ENCODE peak calls at places on chromosomes 11 and 22, in five cellular contexts. C, H, M, D and R are unnamed samples.
A peak's percentile ranks its signal among the peaks of the same experiment; 100 is the strongest.

GRCh38 chr11:70786021-70786665 is 387.8 kb downstream of the CTTN start:
- DNase-seq in C (no peak), H (no peak), M (no peak), D (no peak), R (no peak)

GRCh38 chr11:47185305-47186075 is 744 bp downstream of the PACSIN3 start:
- DNase-seq in C (peak; percentile 75), H (peak; percentile 69), M (peak; percentile 96), D (peak; percentile 34), R (peak; percentile 71)

GRCh38 chr11:121634273-121634672 is 181.5 kb upstream of the SORL1-AS1 start:
- DNase-seq in C (peak; percentile 26), H (no peak), M (no peak), D (no peak), R (no peak)

GRCh38 chr11:8036002-8036802 is 44.8 kb upstream of the TUB start:
- DNase-seq in C (no peak), H (no peak), M (peak; percentile 8), D (no peak), R (no peak)

GRCh38 chr11:68546555-68546954 is 86.0 kb downstream of the PPP6R3 start:
- DNase-seq in C (no peak), H (no peak), M (no peak), D (peak; percentile 42), R (no peak)

GRCh38 chr11:8285228-8285627 is 21.6 kb upstream of the LMO1 start:
- DNase-seq in C (no peak), H (no peak), M (peak; percentile 12), D (no peak), R (no peak)

GRCh38 chr11:118117790-118118601 is 31.2 kb upstream of the SMIM35 start:
- DNase-seq in C (no peak), H (no peak), M (no peak), D (no peak), R (no peak)

GRCh38 chr11:57971272-57972012 is 52.2 kb upstream of the OR9Q1 start:
- DNase-seq in C (no peak), H (no peak), M (no peak), D (no peak), R (peak; percentile 22)

GRCh38 chr11:13030857-13031256 is 21.7 kb downstream of the RASSF10 start:
- DNase-seq in C (no peak), H (peak; percentile 88), M (no peak), D (no peak), R (peak; percentile 56)

GRCh38 chr11:45930031-45930794 is 7.8 kb downstream of the LARGE2 start:
- DNase-seq in C (no peak), H (no peak), M (peak; percentile 36), D (no peak), R (no peak)

GRCh38 chr11:44315947-44316387 is 6.0 kb upstream of the ALX4 start:
- DNase-seq in C (no peak), H (no peak), M (no peak), D (peak; percentile 41), R (no peak)

GRCh38 chr11:59426361-59427067 is at the start of gene OR5A2:
- DNase-seq in C (no peak), H (no peak), M (peak; percentile 38), D (no peak), R (no peak)

GRCh38 chr11:36469063-36469462 is 41.0 kb downstream of the TRAF6 start:
- DNase-seq in C (no peak), H (no peak), M (peak; percentile 82), D (peak; percentile 56), R (no peak)

GRCh38 chr11:36240746-36241295 is 48.4 kb downstream of the COMMD9 start:
- DNase-seq in C (no peak), H (no peak), M (no peak), D (no peak), R (no peak)

GRCh38 chr11:124899376-124900145 is 1.9 kb upstream of the ROBO4 start:
- DNase-seq in C (no peak), H (no peak), M (peak; percentile 48), D (peak; percentile 37), R (no peak)

GRCh38 chr11:839875-840617 is 2.3 kb downstream of the POLR2L start:
- DNase-seq in C (no peak), H (no peak), M (no peak), D (no peak), R (no peak)

GRCh38 chr11:106021181-106021966 is 666 bp downstream of the MSANTD4 start:
- DNase-seq in C (no peak), H (no peak), M (no peak), D (peak; percentile 71), R (no peak)

GRCh38 chr11:13468750-13469149 is 5.7 kb upstream of the BTBD10 start:
- DNase-seq in C (no peak), H (no peak), M (no peak), D (no peak), R (no peak)

GRCh38 chr22:42289671-42290269 is 19.3 kb upstream of the TCF20 start:
- DNase-seq in C (no peak), H (no peak), M (no peak), D (no peak), R (no peak)

GRCh38 chr22:38850941-38851849 is 7.4 kb upstream of the NPTXR start:
- DNase-seq in C (peak; percentile 82), H (no peak), M (no peak), D (peak; percentile 72), R (no peak)

GRCh38 chr11:71470956-71471355 is 18.0 kb downstream of the NADSYN1 start:
- DNase-seq in C (no peak), H (no peak), M (no peak), D (no peak), R (no peak)

GRCh38 chr11:112292785-112293407 is 32.2 kb upstream of the PLET1 start:
- DNase-seq in C (peak; percentile 92), H (peak; percentile 43), M (no peak), D (peak; percentile 92), R (peak; percentile 38)

GRCh38 chr11:74933765-74934164 is 15.1 kb downstream of the XRRA1 start:
- DNase-seq in C (no peak), H (no peak), M (no peak), D (no peak), R (no peak)

GRCh38 chr11:97860237-97860636 is 1160.5 kb upstream of the CNTN5 start:
- DNase-seq in C (no peak), H (no peak), M (no peak), D (no peak), R (no peak)

GRCh38 chr11:16630651-16631050 is 107.8 kb upstream of the C11orf58 start:
- DNase-seq in C (no peak), H (no peak), M (no peak), D (no peak), R (no peak)

GRCh38 chr11:110425751-110426545 is 3.8 kb upstream of the FDX1 start:
- DNase-seq in C (no peak), H (no peak), M (no peak), D (peak; percentile 46), R (no peak)

GRCh38 chr11:36357831-36358230 is 61.7 kb downstream of the PRR5L start:
- DNase-seq in C (no peak), H (no peak), M (no peak), D (no peak), R (no peak)

GRCh38 chr11:102727890-102728289 is 3.1 kb upstream of the MMP8 start:
- DNase-seq in C (no peak), H (no peak), M (no peak), D (peak; percentile 69), R (no peak)

GRCh38 chr11:119520400-119520799 is 97.4 kb upstream of the THY1 start:
- DNase-seq in C (no peak), H (no peak), M (no peak), D (no peak), R (no peak)

GRCh38 chr11:119521551-119521950 is 98.6 kb upstream of the THY1 start:
- DNase-seq in C (no peak), H (no peak), M (no peak), D (no peak), R (no peak)

GRCh38 chr11:119518746-119519382 is 95.9 kb upstream of the THY1 start:
- DNase-seq in C (peak; percentile 42), H (no peak), M (peak; percentile 73), D (peak; percentile 24), R (no peak)

GRCh38 chr11:119520966-119521365 is 98.0 kb upstream of the THY1 start:
- DNase-seq in C (no peak), H (no peak), M (no peak), D (no peak), R (no peak)

GRCh38 chr11:119519796-119520195 is 96.8 kb upstream of the THY1 start:
- DNase-seq in C (no peak), H (no peak), M (no peak), D (no peak), R (no peak)
- TF ChIP-seq CTCF in C (no peak), H (no peak), M (no peak), D (no peak), R (no peak)

GRCh38 chr22:46318576-46318975 is 16.9 kb upstream of the TRMU start:
- DNase-seq in C (no peak), H (no peak), M (no peak), D (no peak), R (no peak)
- TF ChIP-seq CTCF in C (no peak), H (no peak), M (no peak), D (no peak), R (no peak)

GRCh38 chr11:76400967-76401366 is 19.8 kb downstream of the GVQW3 start:
- DNase-seq in C (no peak), H (no peak), M (no peak), D (no peak), R (no peak)
- TF ChIP-seq CTCF in C (no peak), H (no peak), M (no peak), D (no peak), R (no peak)

GRCh38 chr11:87740513-87740912 is 434.7 kb downstream of the RAB38 start:
- DNase-seq in C (no peak), H (no peak), M (no peak), D (no peak), R (no peak)

GRCh38 chr11:87740968-87741367 is 434.3 kb downstream of the RAB38 start:
- DNase-seq in C (no peak), H (no peak), M (no peak), D (no peak), R (no peak)

GRCh38 chr11:87739766-87740165 is 435.5 kb downstream of the RAB38 start:
- DNase-seq in C (no peak), H (no peak), M (no peak), D (no peak), R (no peak)

GRCh38 chr11:87743002-87743401 is 432.2 kb downstream of the RAB38 start:
- DNase-seq in C (no peak), H (no peak), M (no peak), D (no peak), R (no peak)
- TF ChIP-seq CTCF in C (no peak), H (no peak), M (peak; percentile 76), D (no peak), R (no peak)

DNA sequence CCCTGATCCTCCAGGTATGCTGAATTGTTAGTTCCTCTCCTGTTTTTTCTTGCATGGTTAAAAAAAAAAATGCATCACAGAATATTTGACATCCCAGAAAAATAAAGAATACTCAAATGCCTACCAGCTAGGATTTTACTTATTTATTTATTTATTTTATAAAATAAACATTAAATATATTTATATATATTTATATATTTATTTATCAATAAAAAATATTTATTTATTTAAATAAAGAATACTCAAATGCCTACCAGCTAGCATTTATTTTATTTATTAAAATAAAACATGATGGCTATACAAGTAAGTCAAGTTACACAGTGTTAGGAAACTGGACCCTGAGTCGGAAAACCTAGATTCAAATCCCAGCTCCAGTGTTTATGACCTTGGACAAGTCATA is 164.1 kb downstream of the NAV2 start:
- DNase-seq in C (no peak), H (no peak), M (no peak), D (no peak), R (no peak)
- TF ChIP-seq CTCF in C (no peak), H (no peak), M (no peak), D (no peak), R (no peak)